ENCODE peak calls at places on chromosome 9, in eight cellular contexts. K, G, S, Y, T, A, D and U are unnamed samples.

GRCh38 chr9:137234055-137234697 is 3.5 kb downstream of the SLC34A3 start:
- DNase-seq in K (no peak), G (no peak), S (no peak), Y (no peak), T (no peak), A (no peak), D (no peak), U (no peak)

GRCh38 chr9:93461810-93462209 is 8.4 kb upstream of the FAM120AOS start:
- DNase-seq in K (no peak), G (no peak), S (no peak), Y (no peak), T (no peak), A (no peak), D (peak; percentile 25), U (no peak)

GRCh38 chr9:16753256-16753655 is 117.2 kb downstream of the BNC2 start:
- DNase-seq in K (no peak), G (no peak), S (no peak), Y (no peak), T (no peak), A (no peak), D (peak; percentile 37), U (no peak)

GRCh38 chr9:18362901-18363685 is 110.9 kb upstream of the ADAMTSL1 start:
- DNase-seq in K (no peak), G (peak; percentile 16), S (no peak), Y (no peak), T (no peak), A (no peak), D (peak; percentile 27), U (no peak)

GRCh38 chr9:78921341-78921740 is 624.4 kb downstream of the PSAT1 start:
- DNase-seq in K (no peak), G (no peak), S (peak; percentile 68), Y (no peak), T (no peak), A (no peak), D (no peak), U (no peak)

GRCh38 chr9:14320272-14321245 is 6.6 kb upstream of the NFIB start:
- DNase-seq in K (no peak), G (peak; percentile 31), S (peak; percentile 90), Y (no peak), T (peak; percentile 60), A (no peak), D (peak; percentile 83), U (no peak)

GRCh38 chr9:134204991-134205578 is 40.7 kb upstream of the RNU6ATAC start:
- DNase-seq in K (no peak), G (no peak), S (peak; percentile 38), Y (no peak), T (no peak), A (peak; percentile 7), D (peak; percentile 49), U (no peak)

GRCh38 chr9:35606726-35607125 is 1.7 kb downstream of the TESK1 start:
- DNase-seq in K (no peak), G (no peak), S (no peak), Y (no peak), T (no peak), A (no peak), D (no peak), U (no peak)

GRCh38 chr9:32430720-32431119 is 46.3 kb downstream of the ACO1 start:
- DNase-seq in K (no peak), G (peak; percentile 23), S (peak; percentile 66), Y (no peak), T (peak; percentile 78), A (no peak), D (peak; percentile 64), U (no peak)

GRCh38 chr9:13915591-13916301 is 398.2 kb downstream of the NFIB start:
- DNase-seq in K (no peak), G (no peak), S (peak; percentile 30), Y (no peak), T (no peak), A (no peak), D (peak; percentile 42), U (no peak)

GRCh38 chr9:4489919-4490704 is at the start of gene SLC1A1:
- DNase-seq in K (peak; percentile 53), G (no peak), S (peak; percentile 76), Y (no peak), T (peak; percentile 95), A (peak; percentile 67), D (peak; percentile 83), U (peak; percentile 72)

GRCh38 chr9:95099321-95100070 is 218.0 kb downstream of the FANCC start:
- DNase-seq in K (no peak), G (no peak), S (no peak), Y (no peak), T (no peak), A (no peak), D (no peak), U (no peak)

GRCh38 chr9:35771524-35771923 is 17.4 kb upstream of the MSMP start:
- DNase-seq in K (no peak), G (no peak), S (peak; percentile 50), Y (no peak), T (no peak), A (no peak), D (peak; percentile 34), U (no peak)

GRCh38 chr9:107024193-107024592 is 161.2 kb downstream of the ZNF462 start:
- DNase-seq in K (no peak), G (no peak), S (no peak), Y (no peak), T (no peak), A (no peak), D (no peak), U (no peak)

GRCh38 chr9:116352958-116353357 is 199.4 kb downstream of the PAPPA start:
- DNase-seq in K (no peak), G (no peak), S (no peak), Y (no peak), T (no peak), A (no peak), D (no peak), U (no peak)

GRCh38 chr9:114053246-114054005 is 24.7 kb downstream of the AMBP start:
- DNase-seq in K (no peak), G (no peak), S (no peak), Y (no peak), T (no peak), A (no peak), D (no peak), U (no peak)

GRCh38 chr9:61667559-61668121 is 477.8 kb downstream of the SPATA31A7 start:
- DNase-seq in K (no peak), G (no peak), S (no peak), Y (no peak), T (no peak), A (no peak), D (no peak), U (no peak)